ENCODE peak calls at places on chromosomes 2 and 18, in six cellular contexts. Z is GM23248, Y is neuronal stem cell, L is fibroblast of lung, Q is H9, B is DND-41. I is an unnamed sample. For H3K4me1, the result is how much of the 10 kb centered on the place peaks cover.

GRCh38 chr2:191885650-191886049 is 38.8 kb upstream of the CAVIN2 start:
- DNase-seq in B (no peak), Z (no peak), Y (no peak), Q (no peak), L (no peak), I (no peak)

GRCh38 chr2:171712051-171712450 is 24.8 kb downstream of the DYNC1I2 start:
- DNase-seq in Z (peak), B (no peak), Y (no peak), L (peak), Q (no peak), I (peak)

GRCh38 chr18:21605218-21605617 is 4.7 kb upstream of the ESCO1 start:
- DNase-seq in Q (no peak), L (no peak), B (no peak), Z (no peak), Y (no peak), I (no peak)

GRCh38 chr2:16617282-16618266 is 48.1 kb downstream of the CYRIA start:
- DNase-seq in Q (peak), Y (peak), L (peak), B (no peak), Z (peak), I (no peak)

GRCh38 chr18:7303306-7303705 is 72.4 kb downstream of the LRRC30 start:
- DNase-seq in B (no peak), Z (peak), Q (no peak), L (peak), Y (no peak), I (no peak)

GRCh38 chr18:31555971-31556747 is 35.5 kb upstream of the TTR start:
- DNase-seq in B (peak), Z (peak), Y (peak), L (peak), Q (no peak), I (peak)

GRCh38 chr2:62293151-62293489 is 97.2 kb downstream of the B3GNT2 start:
- DNase-seq in Y (no peak), Z (no peak), Q (no peak), B (no peak), L (no peak), I (no peak)

GRCh38 chr2:217835931-217836881 is 166.6 kb downstream of the TNS1 start:
- DNase-seq in B (no peak), Q (peak), Y (peak), Z (peak), L (peak), I (peak)

GRCh38 chr2:174338626-174339570 is 4.1 kb downstream of the SP9 start:
- DNase-seq in Y (peak), Q (peak), B (no peak), Z (no peak), L (no peak), I (no peak)

GRCh38 chr18:9361191-9361590 is 26.6 kb downstream of the TWSG1 start:
- DNase-seq in Z (no peak), Q (no peak), L (no peak), Y (no peak), B (no peak), I (no peak)

GRCh38 chr2:216064014-216064630 is 17.5 kb downstream of the PECR start:
- DNase-seq in B (no peak), Q (no peak), Z (peak), Y (no peak), L (peak), I (no peak)

GRCh38 chr2:33136570-33136969 is 189.8 kb downstream of the LTBP1 start:
- DNase-seq in Z (no peak), B (no peak), L (no peak), Q (no peak), Y (no peak), I (no peak)

GRCh38 chr18:78734614-78734945 is 245.0 kb upstream of the SALL3 start:
- DNase-seq in L (no peak), Z (no peak), Y (no peak), B (no peak), Q (no peak), I (no peak)

GRCh38 chr2:118846667-118847446 is 591 bp downstream of the EN1 start:
- DNase-seq in B (no peak), L (no peak), Y (peak), Q (peak), Z (peak), I (no peak)

GRCh38 chr18:23570912-23571504 is 15.3 kb downstream of the NPC1 start:
- DNase-seq in Z (no peak), L (no peak), Q (no peak), B (no peak), Y (no peak), I (no peak)

GRCh38 chr2:144582651-144583361 is 62.9 kb upstream of the ZEB2 start:
- DNase-seq in Y (no peak), L (no peak), B (no peak), Q (no peak), Z (no peak), I (no peak)

GRCh38 chr2:177242136-177242987 is 22.2 kb downstream of the NFE2L2 start:
- DNase-seq in B (no peak), Q (no peak), L (peak), Y (no peak), Z (peak), I (peak)

GRCh38 chr2:47869859-47870258 is 36.4 kb downstream of the FBXO11 start:
- DNase-seq in Y (peak), Z (peak), B (no peak), Q (no peak), L (peak), I (no peak)

GRCh38 chr2:40360652-40361051 is 91.2 kb downstream of the SLC8A1 start:
- DNase-seq in Y (no peak), B (no peak), Q (no peak), Z (peak), L (peak), I (no peak)

DNA sequence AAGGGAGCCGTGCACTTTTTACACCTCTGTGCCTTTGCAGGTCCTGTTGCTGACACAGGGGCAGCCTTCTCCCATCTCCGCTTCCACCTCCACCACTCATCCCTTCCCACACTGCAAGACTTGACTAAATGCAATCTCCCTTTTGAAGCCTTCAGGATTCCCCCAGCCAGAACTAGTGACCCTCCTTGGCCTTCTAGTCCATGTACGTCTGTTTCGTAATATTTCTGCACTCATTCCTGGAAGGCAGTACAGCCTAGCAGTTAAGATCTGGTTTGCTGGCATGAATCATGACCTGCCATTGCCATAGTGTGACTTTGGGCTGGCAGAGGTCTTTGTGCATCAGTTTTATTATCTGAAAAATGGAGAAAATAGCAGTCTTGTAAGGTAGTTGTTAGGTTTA is 36.6 kb downstream of the NCK2 start:
- DNase-seq in Y (no peak), B (no peak), L (no peak), Z (no peak), Q (no peak), I (no peak)
- H3K4me1 ChIP-seq in Y (under half), B (under half), L (under half), Z (under half), Q (under half), I (under half)

DNA sequence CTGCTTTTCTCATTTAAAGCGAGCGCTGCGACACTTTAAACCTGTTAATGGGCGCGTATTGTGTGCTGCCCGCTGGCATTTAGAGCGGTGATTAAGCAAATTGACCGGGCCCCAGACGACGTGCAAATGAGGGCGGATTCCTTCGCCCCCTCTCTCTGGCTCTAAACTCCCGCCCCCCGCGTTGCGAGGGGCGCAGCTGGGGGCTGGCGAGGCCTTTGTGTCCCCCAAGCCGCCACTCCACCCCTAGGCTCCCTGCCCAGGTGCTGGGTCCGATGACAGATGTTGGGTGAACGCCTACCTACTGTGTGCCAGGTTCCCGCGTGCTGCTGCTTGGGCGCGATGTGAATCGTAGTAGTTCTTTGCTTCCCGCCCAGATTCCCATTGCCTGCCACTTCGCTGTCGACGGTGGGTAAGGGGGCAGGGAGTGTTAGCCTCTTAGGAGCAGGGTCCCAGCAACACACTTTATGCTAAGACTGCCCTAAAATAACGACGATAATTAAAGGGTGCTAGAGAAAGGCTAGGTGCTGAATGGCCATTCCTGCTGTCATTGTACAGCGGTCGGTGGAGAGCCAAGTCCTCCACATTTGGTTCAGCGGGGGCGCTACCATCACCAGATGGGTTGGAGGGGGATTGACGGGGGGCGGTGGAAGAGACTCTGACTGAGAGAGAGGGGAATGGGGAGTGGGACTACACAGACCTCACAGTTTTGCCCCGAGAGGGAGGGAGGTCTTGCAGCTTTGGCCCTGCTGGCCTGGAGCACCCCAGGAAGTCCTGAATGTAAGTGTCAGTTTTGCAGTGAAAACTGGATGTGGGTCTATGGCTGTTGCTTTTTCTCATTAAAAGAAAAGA is 2.1 kb downstream of the TCF7L1 start:
- DNase-seq in Q (peak), Y (peak), B (no peak), L (no peak), Z (peak), I (no peak)
- H3K9ac ChIP-seq in Q (peak), Y (peak), B (no peak), L (peak), Z (no peak), I (no peak)

GRCh38 chr2:28394331-28394877 is 1.7 kb downstream of the FOSL2 start:
- DNase-seq in Z (peak), B (no peak), L (peak), Y (no peak), Q (no peak), I (peak)

GRCh38 chr2:28394997-28395333 is 2.3 kb downstream of the FOSL2 start:
- DNase-seq in Q (no peak), L (no peak), Y (no peak), B (no peak), Z (no peak), I (no peak)

GRCh38 chr2:28391564-28392296 is 928 bp upstream of the FOSL2 start:
- DNase-seq in B (peak), Z (peak), Y (peak), L (peak), Q (peak), I (peak)

GRCh38 chr2:28392297-28393114 is at the start of gene FOSL2:
- DNase-seq in Q (peak), B (peak), Y (peak), L (peak), Z (peak), I (peak)

DNA sequence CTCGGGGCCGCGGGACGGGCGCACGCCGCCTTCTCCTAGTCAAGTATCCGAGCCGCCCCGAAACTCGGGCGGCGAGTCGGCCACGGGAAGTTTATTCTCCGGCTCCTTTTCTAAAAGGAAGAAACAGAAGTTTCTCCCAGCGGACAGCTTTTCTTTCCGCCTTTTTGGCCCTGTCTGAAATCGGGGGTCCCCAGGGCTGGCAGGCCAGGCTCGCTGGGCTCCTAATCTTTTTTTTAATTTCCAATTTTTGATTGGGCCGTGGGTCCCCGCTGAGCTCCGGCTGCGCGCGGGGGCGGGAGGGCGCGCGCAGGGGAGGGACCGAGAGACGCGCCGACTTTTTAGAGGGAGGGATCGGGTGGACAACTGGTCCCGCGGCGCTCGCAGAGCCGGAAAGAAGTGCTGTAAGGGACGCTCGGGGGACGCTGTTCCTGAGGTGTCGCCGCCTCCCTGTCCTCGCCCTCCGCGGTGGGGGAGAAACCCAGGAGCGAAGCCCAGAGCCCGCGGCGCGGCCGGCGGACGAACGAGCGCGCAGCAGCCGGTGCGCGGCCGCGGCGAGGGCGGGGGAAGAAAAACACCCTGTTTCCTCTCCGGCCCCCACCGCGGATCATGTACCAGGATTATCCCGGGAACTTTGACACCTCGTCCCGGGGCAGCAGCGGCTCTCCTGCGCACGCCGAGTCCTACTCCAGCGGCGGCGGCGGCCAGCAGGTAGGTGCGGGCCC is 618 bp downstream of the FOSL2 start:
- DNase-seq in Z (peak), Y (no peak), L (peak), Q (no peak), B (peak), I (peak)
- H3K4me2 ChIP-seq in Z (peak), Y (peak), L (peak), Q (peak), B (peak), I (peak)

DNA sequence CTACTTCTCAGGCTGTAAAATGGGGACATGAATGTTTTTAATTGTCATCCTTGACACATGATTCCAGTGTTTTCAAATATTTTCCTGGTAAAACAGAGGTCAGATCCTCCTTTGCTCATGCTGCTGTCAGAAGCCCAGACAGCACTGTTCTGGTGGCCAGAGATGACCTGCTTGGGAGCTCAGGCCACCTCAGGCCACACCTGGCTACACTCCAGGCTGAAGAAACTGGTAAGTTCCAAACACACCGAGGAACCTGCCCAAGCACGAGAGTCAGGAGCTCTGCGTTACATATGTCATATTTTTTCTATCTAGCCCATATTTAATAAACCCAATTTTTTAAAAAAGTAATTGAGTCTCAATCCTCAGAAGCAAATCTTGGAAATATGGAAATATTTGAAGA is 47.9 kb downstream of the FECH start:
- DNase-seq in Z (no peak), B (no peak), Q (no peak), Y (no peak), L (no peak), I (no peak)
- H3K4me1 ChIP-seq in Z (under half), B (under half), Q (under half), Y (under half), L (under half), I (under half)

DNA sequence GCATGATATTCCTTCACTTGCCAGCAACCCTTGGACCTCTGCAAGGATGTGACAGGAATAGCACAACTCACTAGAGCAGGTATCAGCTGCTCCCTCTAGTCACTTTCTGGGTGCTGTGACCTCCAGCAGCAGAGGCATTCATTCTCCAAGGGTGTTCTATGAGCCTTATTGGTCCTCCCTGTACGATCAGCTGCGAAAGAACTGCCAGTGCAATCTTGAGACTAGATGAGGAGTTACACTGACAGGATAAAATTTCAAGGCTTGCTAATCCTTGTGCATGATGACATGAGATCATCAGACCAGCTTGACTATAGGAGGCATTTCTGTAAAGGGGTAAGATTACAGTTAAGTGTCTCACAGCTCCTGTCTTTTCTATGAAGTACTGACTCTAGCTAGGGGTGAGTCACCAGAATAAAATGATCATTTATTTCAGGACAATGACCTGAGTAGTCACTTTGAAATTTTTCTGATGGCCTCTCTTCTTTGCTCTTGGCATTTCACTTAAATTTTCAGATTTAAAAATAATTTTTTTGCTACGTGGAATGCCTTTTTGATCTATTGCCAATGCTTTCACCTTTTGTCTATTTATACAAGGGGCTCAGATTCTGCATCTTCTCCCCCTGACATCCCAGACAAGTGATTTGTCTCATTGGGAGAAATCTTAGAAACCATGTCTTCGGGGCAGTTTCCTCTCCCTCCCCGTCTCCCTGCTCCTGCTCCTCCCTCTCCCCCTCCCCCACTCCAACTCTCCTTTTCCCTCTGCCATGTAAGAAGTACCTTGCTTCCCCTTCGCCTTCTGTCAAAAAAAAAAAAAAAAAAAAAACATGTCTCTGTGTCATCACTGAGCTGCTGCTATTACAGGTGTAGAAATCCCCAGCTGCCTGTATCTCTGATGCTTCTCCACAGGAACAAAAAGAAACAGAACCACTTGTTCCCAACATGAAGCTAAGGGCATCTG is 49.2 kb upstream of the FRZB start:
- DNase-seq in Y (no peak), B (no peak), Z (peak), L (peak), Q (no peak), I (peak)
- H3K9ac ChIP-seq in Y (no peak), B (no peak), Z (no peak), L (no peak), Q (no peak), I (no peak)

DNA sequence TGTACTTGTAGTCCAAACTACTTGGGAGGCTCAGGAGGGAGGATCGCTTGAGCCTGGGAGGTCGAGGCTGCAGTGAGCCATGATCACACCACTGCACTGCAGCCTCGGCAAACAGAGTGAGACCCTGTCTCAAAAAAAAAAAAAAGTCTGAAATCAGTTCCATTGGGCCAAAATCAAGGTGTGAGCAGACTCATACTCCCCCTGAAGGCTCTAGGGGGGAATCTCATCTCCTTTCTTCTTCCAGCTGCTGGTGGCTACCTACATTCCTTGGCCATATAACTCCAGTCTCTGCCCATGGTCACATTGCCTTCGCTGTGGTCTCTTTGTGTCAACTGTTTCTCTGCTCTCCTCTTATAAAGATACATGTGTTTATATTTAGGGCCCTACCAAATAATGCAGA is 234.0 kb downstream of the LRRTM1 start:
- DNase-seq in B (no peak), Z (no peak), Y (no peak), Q (no peak), L (no peak), I (no peak)
- H3K4me2 ChIP-seq in B (no peak), Z (no peak), Y (no peak), Q (no peak), L (no peak), I (no peak)

GRCh38 chr2:69581774-69582581 is 61.6 kb downstream of the AAK1 start:
- DNase-seq in Q (no peak), B (peak), Z (peak), Y (no peak), L (peak), I (peak)
- H3K4me1 ChIP-seq in Q (under half), B (under half), Z (under half), Y (under half), L (under half), I (under half)

GRCh38 chr18:3510024-3510423 is 60.1 kb downstream of the TGIF1 start:
- DNase-seq in Q (no peak), Z (no peak), L (no peak), B (no peak), Y (no peak), I (no peak)

GRCh38 chr18:3508576-3509559 is 58.9 kb downstream of the TGIF1 start:
- DNase-seq in Q (peak), Y (no peak), L (no peak), Z (no peak), B (no peak), I (no peak)

GRCh38 chr18:3513481-3513880 is 63.5 kb downstream of the TGIF1 start:
- DNase-seq in Y (no peak), Q (no peak), B (no peak), L (no peak), Z (peak), I (no peak)

GRCh38 chr18:3511980-3512379 is 62.0 kb downstream of the TGIF1 start:
- DNase-seq in Y (no peak), B (no peak), L (peak), Q (no peak), Z (peak), I (peak)

DNA sequence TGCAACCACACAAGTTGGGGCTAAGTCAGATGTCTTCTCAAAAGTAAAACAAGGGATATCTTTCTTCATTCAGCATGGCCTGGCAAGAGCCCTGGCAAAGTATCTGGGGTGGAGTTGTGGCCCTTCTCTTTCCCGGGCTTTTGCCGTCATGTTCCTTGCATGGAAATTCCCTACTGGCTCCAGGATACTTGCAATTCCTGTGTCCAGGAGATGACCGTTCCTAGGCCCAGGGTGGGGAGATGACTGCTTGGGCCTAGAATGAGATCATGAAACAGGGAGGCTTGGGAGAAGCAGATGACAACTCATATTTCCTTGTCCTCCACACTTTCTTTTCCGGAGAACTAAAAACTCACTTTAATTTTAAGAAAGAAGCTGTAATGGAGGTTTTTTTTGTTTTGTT is 60.9 kb downstream of the TGIF1 start:
- DNase-seq in Y (no peak), B (no peak), L (no peak), Q (no peak), Z (no peak), I (no peak)
- H3K9ac ChIP-seq in Y (no peak), B (no peak), L (no peak), Q (no peak), Z (no peak), I (no peak)

I was measured in mammary epithelial cell.